ENCODE peak calls at places on chromosome 17, in seven cellular contexts. S, P, T, O, D, N and E are unnamed samples.

GRCh38 chr17:2566056-2566455 is 27.4 kb upstream of the PAFAH1B1 start:
- DNase-seq in S (no peak), P (no peak), T (no peak), O (no peak), D (no peak), N (no peak), E (no peak)

GRCh38 chr17:2179615-2180295 is 123.8 kb downstream of the SMG6 start:
- DNase-seq in S (peak; percentile 98), P (peak; percentile 98), T (no peak), O (no peak), D (peak; percentile 79), N (peak; percentile 99), E (peak; percentile 100)

GRCh38 chr17:73548620-73549311 is 95.5 kb downstream of the SDK2 start:
- DNase-seq in S (no peak), P (no peak), T (no peak), O (no peak), D (no peak), N (no peak), E (no peak)

GRCh38 chr17:43169561-43170139 is 1.4 kb upstream of the NBR1 start:
- DNase-seq in S (peak; percentile 36), P (no peak), T (peak; percentile 62), O (no peak), D (peak; percentile 71), N (no peak), E (peak; percentile 62)

GRCh38 chr17:40317345-40317873 is 8.4 kb downstream of the RARA start:
- DNase-seq in S (peak; percentile 71), P (no peak), T (peak; percentile 86), O (no peak), D (peak; percentile 78), N (no peak), E (peak; percentile 82)

GRCh38 chr17:863880-864279 is 81.7 kb downstream of the MRM3 start:
- DNase-seq in S (no peak), P (no peak), T (no peak), O (no peak), D (no peak), N (no peak), E (no peak)

GRCh38 chr17:57945999-57946797 is 9.0 kb downstream of the CUEDC1 start:
- DNase-seq in S (no peak), P (no peak), T (no peak), O (no peak), D (peak; percentile 42), N (no peak), E (peak; percentile 70)

GRCh38 chr17:46732133-46732532 is 86.4 kb downstream of the WNT3 start:
- DNase-seq in S (no peak), P (no peak), T (no peak), O (no peak), D (no peak), N (no peak), E (no peak)

GRCh38 chr17:901964-902363 is 77.6 kb downstream of the NXN start:
- DNase-seq in S (no peak), P (no peak), T (no peak), O (no peak), D (no peak), N (no peak), E (no peak)

GRCh38 chr17:55324296-55324978 is 59.7 kb downstream of the HLF start:
- DNase-seq in S (no peak), P (no peak), T (no peak), O (no peak), D (no peak), N (no peak), E (no peak)

GRCh38 chr17:39699818-39700147 is at the start of gene ERBB2:
- DNase-seq in S (peak; percentile 79), P (peak; percentile 65), T (peak; percentile 92), O (peak; percentile 42), D (peak; percentile 93), N (no peak), E (peak; percentile 74)

GRCh38 chr17:46949291-46950174 is 26.6 kb downstream of the GOSR2 start:
- DNase-seq in S (no peak), P (no peak), T (no peak), O (no peak), D (no peak), N (no peak), E (no peak)

GRCh38 chr17:5800646-5801045 is 216.3 kb upstream of the NLRP1 start:
- DNase-seq in S (no peak), P (no peak), T (no peak), O (no peak), D (no peak), N (no peak), E (no peak)

GRCh38 chr17:59311051-59311468 is 20.4 kb upstream of the YPEL2 start:
- DNase-seq in S (peak; percentile 73), P (peak; percentile 61), T (peak; percentile 71), O (no peak), D (no peak), N (peak; percentile 35), E (peak; percentile 62)

GRCh38 chr17:72101526-72101925 is 19.3 kb upstream of the SOX9 start:
- DNase-seq in S (no peak), P (no peak), T (no peak), O (no peak), D (no peak), N (no peak), E (no peak)

GRCh38 chr17:10668771-10669170 is 11.7 kb upstream of the MYH3 start:
- DNase-seq in S (peak; percentile 10), P (no peak), T (peak; percentile 17), O (no peak), D (no peak), N (no peak), E (peak; percentile 16)

GRCh38 chr17:876272-876671 is 94.1 kb downstream of the MRM3 start:
- DNase-seq in S (no peak), P (no peak), T (no peak), O (no peak), D (no peak), N (no peak), E (no peak)

GRCh38 chr17:5364156-5364555 is 55.3 kb downstream of the NUP88 start:
- DNase-seq in S (peak; percentile 73), P (no peak), T (no peak), O (no peak), D (no peak), N (no peak), E (peak; percentile 82)

GRCh38 chr17:19705771-19706770 is 10.3 kb downstream of the SLC47A2 start:
- DNase-seq in S (no peak), P (no peak), T (no peak), O (no peak), D (no peak), N (no peak), E (no peak)

GRCh38 chr17:35214631-35215273 is 20.6 kb upstream of the SLC35G3 start:
- DNase-seq in S (no peak), P (no peak), T (no peak), O (no peak), D (no peak), N (no peak), E (no peak)

GRCh38 chr17:2067048-2067452 is 12.1 kb downstream of the HIC1 start:
- DNase-seq in S (peak; percentile 19), P (no peak), T (no peak), O (no peak), D (no peak), N (no peak), E (no peak)

GRCh38 chr17:14437176-14437575 is 136.3 kb downstream of the HS3ST3B1 start:
- DNase-seq in S (no peak), P (no peak), T (no peak), O (no peak), D (no peak), N (no peak), E (no peak)

GRCh38 chr17:50594040-50594618 is 33.6 kb downstream of the CACNA1G start:
- DNase-seq in S (no peak), P (no peak), T (no peak), O (no peak), D (no peak), N (no peak), E (no peak)

GRCh38 chr17:50594931-50595330 is 34.4 kb downstream of the CACNA1G start:
- DNase-seq in S (no peak), P (no peak), T (no peak), O (no peak), D (no peak), N (no peak), E (no peak)

GRCh38 chr17:50593321-50593720 is 32.8 kb downstream of the CACNA1G start:
- DNase-seq in S (no peak), P (no peak), T (no peak), O (no peak), D (no peak), N (no peak), E (no peak)

GRCh38 chr17:50598487-50598886 is 36.2 kb upstream of the ABCC3 start:
- DNase-seq in S (no peak), P (no peak), T (no peak), O (no peak), D (no peak), N (no peak), E (no peak)

DNA sequence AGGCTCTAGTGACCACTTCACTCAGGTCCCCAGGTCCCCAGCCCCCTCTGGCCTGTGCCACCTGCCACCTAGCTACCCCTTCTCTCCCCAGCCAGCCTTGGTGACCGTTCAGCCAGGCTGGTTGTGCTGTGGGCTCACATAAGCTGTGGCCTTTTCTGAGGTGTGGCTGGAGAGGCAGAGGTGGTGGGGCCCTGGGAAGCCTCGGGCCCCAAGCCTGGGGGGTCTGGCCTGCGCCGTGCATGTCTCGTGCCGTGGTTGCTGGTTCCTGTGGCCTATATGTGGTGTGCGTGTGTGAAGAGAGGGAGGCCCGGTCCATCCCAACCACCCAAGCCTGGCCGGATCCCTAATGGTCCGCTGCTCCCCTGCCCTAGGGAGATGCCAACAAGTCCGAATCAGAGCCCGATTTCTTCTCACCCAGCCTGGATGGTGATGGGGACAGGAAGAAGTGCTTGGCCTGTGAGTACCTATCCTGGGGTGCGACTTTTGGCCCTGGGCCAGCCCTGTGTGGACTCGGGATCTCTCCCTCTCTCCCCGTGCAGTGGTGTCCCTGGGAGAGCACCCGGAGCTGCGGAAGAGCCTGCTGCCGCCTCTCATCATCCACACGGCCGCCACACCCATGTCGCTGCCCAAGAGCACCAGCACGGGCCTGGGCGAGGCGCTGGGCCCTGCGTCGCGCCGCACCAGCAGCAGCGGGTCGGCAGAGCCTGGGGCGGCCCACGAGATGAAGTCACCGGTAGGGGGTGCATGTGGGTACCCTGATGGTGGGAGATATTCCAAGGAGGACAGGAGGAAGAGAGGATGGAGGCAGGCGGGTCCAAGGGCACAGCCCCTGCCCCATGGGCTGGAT is 35.9 kb downstream of the CACNA1G start:
- DNase-seq in S (no peak), P (no peak), T (no peak), O (no peak), D (no peak), N (no peak), E (peak; percentile 7)
- TF ChIP-seq CTCF in S (peak; percentile 12), P (no peak), T (no peak), O (peak; percentile 24), D (no peak), N (peak; percentile 44), E (peak; percentile 35)

GRCh38 chr17:8072339-8072726 is 15.2 kb downstream of the ALOX12B start:
- DNase-seq in S (no peak), P (no peak), T (no peak), O (no peak), D (peak; percentile 76), N (no peak), E (no peak)
- H3K4me3 ChIP-seq in S (no peak overlapping the region), P (no peak overlapping the region), T (no peak overlapping the region), O (no peak overlapping the region), D (no peak overlapping the region), N (no peak overlapping the region), E (no peak overlapping the region)

GRCh38 chr17:81960130-81960958 is 643 bp downstream of the NOTUM start:
- DNase-seq in S (no peak), P (no peak), T (peak; percentile 53), O (no peak), D (peak; percentile 76), N (no peak), E (no peak)
- TF ChIP-seq CTCF in S (no peak), P (no peak), T (no peak), O (no peak), D (no peak), N (no peak), E (no peak)

GRCh38 chr17:28370035-28370743 is at the start of gene VTN:
- DNase-seq in S (peak; percentile 70), P (no peak), T (peak; percentile 90), O (no peak), D (peak; percentile 92), N (no peak), E (peak; percentile 98)
- H3K4me3 ChIP-seq in S (peak within 1 kb of the TSS; percentile 60), P (peak within 1 kb of the TSS; percentile 61), T (peak within 1 kb of the TSS; percentile 57), O (no peak within 1 kb of the TSS), D (no peak within 1 kb of the TSS), N (peak within 1 kb of the TSS; percentile 70), E (peak within 1 kb of the TSS; percentile 73)